ENCODE peak calls at places on chromosomes 4 and X, in six cellular contexts. Z is AG04450, B is astrocyte of the spinal cord, J is fibroblast of lung, N is lower lobe of right lung, S is thyroid gland. D is an unnamed sample.

GRCh38 chrX:119948381-119948780 is 4.8 kb upstream of the NKAP start:
- DNase-seq in B (no peak), S (no peak), J (no peak), Z (no peak), N (no peak), D (no peak)

GRCh38 chrX:11151799-11152591 is 40.9 kb downstream of the HCCS start:
- DNase-seq in Z (no peak), B (no peak), J (no peak), N (no peak), S (no peak), D (no peak)

GRCh38 chr4:189092596-189092995 is 848.1 kb upstream of the FRG1 start:
- DNase-seq in S (no peak), J (peak; percentile 30), N (no peak), Z (no peak), B (peak; percentile 7), D (no peak)

GRCh38 chrX:4762196-4762595 is 1048.7 kb upstream of the PRKX start:
- DNase-seq in N (no peak), J (no peak), Z (no peak), S (no peak), B (no peak), D (peak; percentile 39)

GRCh38 chr4:85527815-85528214 is 52.9 kb downstream of the ARHGAP24 start:
- DNase-seq in B (no peak), J (no peak), Z (no peak), N (no peak), S (no peak), D (no peak)

GRCh38 chr4:3231431-3231980 is 17.5 kb upstream of the MSANTD1 start:
- DNase-seq in Z (no peak), S (no peak), N (peak; percentile 22), B (no peak), J (no peak), D (no peak)

GRCh38 chrX:49754238-49754857 is 58.6 kb upstream of the PAGE1 start:
- DNase-seq in S (peak; percentile 35), J (peak; percentile 34), N (peak; percentile 43), B (peak; percentile 17), Z (peak; percentile 0), D (no peak)

GRCh38 chr4:154004859-154005520 is 216.1 kb upstream of the SFRP2 start:
- DNase-seq in N (no peak), Z (no peak), S (no peak), J (peak; percentile 92), B (peak; percentile 83), D (peak; percentile 15)

GRCh38 chr4:101419324-101420135 is 72.2 kb upstream of the PPP3CA start:
- DNase-seq in N (no peak), Z (peak; percentile 16), S (no peak), J (peak; percentile 46), B (peak; percentile 55), D (no peak)

GRCh38 chr4:6844986-6845385 is 62.5 kb downstream of the KIAA0232 start:
- DNase-seq in B (no peak), Z (no peak), J (no peak), N (no peak), S (no peak), D (no peak)

GRCh38 chr4:4754641-4755040 is 104.8 kb upstream of the MSX1 start:
- DNase-seq in S (no peak), N (no peak), B (no peak), J (no peak), Z (no peak), D (no peak)

GRCh38 chr4:153257151-153257620 is 52.9 kb downstream of the TRIM2 start:
- DNase-seq in J (peak; percentile 53), N (no peak), B (peak; percentile 73), Z (peak; percentile 36), S (peak; percentile 34), D (peak; percentile 34)

GRCh38 chr4:137663376-137664054 is 131.2 kb upstream of the PCDH18 start:
- DNase-seq in Z (no peak), N (no peak), J (peak; percentile 19), S (no peak), B (no peak), D (no peak)

GRCh38 chr4:94126669-94127068 is 81.0 kb upstream of the SMARCAD1 start:
- DNase-seq in Z (no peak), N (no peak), J (peak; percentile 5), S (no peak), B (peak; percentile 21), D (no peak)

GRCh38 chrX:41922694-41923171 is 621 bp downstream of the CASK start:
- DNase-seq in S (peak; percentile 18), J (peak; percentile 10), Z (no peak), B (no peak), N (peak; percentile 47), D (no peak)

GRCh38 chrX:115259238-115259875 is 25.5 kb upstream of the LRCH2 start:
- DNase-seq in J (no peak), B (no peak), N (no peak), Z (no peak), S (no peak), D (peak; percentile 59)

GRCh38 chr4:117800636-117801035 is 233.7 kb upstream of the NDST3 start:
- DNase-seq in B (no peak), S (no peak), Z (no peak), J (no peak), N (no peak), D (no peak)

GRCh38 chr4:625631-626031 is 258 bp downstream of the PDE6B start:
- DNase-seq in J (no peak), N (no peak), Z (no peak), B (no peak), S (peak; percentile 62), D (no peak)

GRCh38 chr4:80043534-80043933 is 29.5 kb downstream of the ANTXR2 start:
- DNase-seq in J (peak; percentile 18), S (no peak), Z (no peak), N (no peak), B (peak; percentile 19), D (no peak)

GRCh38 chrX:123087326-123087725 is 96.8 kb upstream of the GRIA3 start:
- DNase-seq in N (no peak), B (no peak), S (no peak), Z (no peak), J (no peak), D (no peak)

GRCh38 chr4:1504786-1505500 is 98.7 kb upstream of the NKX1-1 start:
- DNase-seq in B (no peak), Z (no peak), N (peak; percentile 23), S (peak; percentile 0), J (no peak), D (no peak)

GRCh38 chrX:121456315-121456714 is 408.9 kb downstream of the GLUD2 start:
- DNase-seq in J (no peak), S (no peak), B (no peak), Z (no peak), N (no peak), D (no peak)

GRCh38 chrX:49951524-49952193 is 29.3 kb downstream of the CLCN5 start:
- DNase-seq in J (peak; percentile 3), N (no peak), B (peak; percentile 16), Z (no peak), S (no peak), D (no peak)

GRCh38 chrX:43718956-43719355 is 62.9 kb downstream of the MAOA start:
- DNase-seq in S (no peak), N (no peak), B (no peak), J (no peak), Z (no peak), D (no peak)

DNA sequence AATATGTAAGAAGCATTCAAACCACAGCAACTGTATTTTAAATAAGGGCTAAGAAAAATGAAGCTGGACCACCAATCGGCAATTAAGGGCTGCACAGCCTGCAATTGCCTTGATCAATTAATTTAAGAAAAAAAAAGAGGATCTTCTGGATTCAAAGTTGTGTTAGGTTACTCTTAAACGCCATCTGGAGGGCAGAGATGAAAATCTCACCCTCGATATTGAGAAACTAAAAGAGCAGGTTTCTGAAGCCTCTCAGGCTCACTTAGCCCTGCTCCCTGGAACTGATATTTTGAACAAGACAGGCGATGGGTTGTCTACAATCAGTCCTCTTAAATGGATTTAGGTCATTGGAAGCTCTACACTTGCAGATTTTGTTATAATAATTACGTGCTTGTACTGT is 579.4 kb downstream of the GRXCR1 start:
- DNase-seq in Z (no peak), N (no peak), B (no peak), S (no peak), J (no peak), D (no peak)
- TF ChIP-seq CTCF in Z (no peak), N (no peak), B (no peak), S (no peak), J (no peak), D (no peak)

DNA sequence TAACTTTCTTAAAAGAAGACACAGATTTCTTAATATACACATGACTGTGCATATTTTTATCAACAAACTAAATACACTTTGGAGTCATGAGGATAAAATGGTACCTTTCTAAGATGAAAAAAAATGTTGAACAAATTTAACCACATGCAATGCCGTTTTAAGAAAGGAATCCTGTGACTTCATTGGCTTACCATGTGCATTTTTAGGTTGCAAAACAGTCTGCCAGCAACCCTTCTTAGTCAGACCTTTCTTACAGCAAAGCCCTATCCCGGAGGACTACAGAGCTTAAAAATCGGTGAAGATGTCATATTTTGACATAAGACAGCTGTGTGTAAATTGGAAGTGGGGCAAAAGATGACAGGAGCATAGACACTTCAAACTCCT is 51.6 kb downstream of the GASK1B start:
- DNase-seq in Z (peak; percentile 98), N (no peak), B (peak; percentile 94), J (peak; percentile 100), S (no peak), D (peak; percentile 19)
- H3K4me3 ChIP-seq in Z (no peak overlapping the region), N (no peak overlapping the region), B (no peak overlapping the region), J (no peak overlapping the region), S (no peak overlapping the region), D (no peak overlapping the region)

DNA sequence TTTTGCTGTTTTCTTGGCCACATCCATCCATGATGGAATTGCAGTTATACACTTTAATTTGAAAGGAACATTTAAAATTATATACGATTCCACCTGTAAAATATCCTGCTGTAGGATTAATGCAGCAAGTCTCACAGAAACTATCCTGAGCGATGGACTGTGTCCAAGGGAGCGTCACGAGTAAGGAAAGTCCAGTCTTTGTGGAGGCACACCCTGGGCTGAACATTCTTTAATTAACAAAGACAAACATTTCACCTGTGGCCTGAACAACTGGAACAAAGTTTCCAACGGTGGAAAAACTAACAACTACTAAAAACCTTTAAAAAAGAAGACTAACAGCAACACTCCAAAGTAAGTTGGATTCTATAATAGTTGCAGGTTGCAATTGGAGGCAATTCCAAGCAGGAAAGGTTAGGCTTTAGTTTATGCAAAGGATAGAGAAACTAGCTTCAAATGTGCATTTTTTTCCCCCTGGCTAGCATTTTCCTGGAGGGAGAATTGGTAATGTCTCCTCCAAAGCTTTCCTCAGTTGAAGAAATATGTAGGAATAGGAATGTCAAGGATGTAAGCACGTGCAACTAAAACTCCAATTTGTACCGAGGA is 11.0 kb downstream of the EREG start:
- DNase-seq in Z (no peak), B (no peak), N (no peak), S (no peak), J (no peak), D (no peak)
- TF ChIP-seq CTCF in Z (no peak), B (no peak), N (no peak), S (no peak), J (no peak), D (no peak)

DNA sequence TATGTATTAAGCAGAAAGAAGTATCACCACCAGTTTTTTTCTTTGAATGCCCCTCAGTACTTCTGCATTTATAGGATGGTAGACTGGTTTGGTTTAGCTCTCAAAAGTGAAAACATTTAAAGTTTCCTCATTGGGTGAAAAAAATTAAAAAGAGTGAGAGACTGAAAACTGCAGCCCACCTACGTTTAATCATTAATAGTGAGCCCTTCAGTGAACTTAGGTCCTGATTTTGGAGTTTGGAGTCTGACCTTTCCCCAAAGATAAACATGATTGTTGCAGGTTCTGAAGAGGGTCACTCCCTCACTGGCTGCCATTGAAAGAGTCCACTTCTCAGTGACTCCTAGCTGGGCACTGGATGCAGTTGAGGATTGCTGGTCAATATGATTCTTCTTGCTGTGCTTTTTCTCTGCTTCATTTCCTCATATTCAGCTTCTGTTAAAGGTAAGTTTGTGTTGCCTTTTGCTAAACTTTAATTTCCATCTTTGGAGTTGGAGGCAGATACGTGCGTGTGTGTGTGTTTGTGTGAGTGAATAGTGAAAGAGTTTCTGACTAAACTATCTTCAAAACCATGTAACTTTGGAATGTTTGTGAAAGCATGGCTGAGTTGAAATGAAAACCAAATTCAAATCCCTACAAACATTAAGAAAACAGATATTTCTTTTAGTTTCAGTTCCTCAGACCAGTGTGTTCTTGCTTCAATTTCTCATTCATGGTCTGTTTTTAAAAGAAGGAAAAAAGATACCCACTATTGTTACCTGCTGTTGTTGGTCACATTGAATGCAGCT is at the start of gene MTTP:
- DNase-seq in B (no peak), N (no peak), S (no peak), J (no peak), Z (no peak), D (no peak)
- H3K4me3 ChIP-seq in B (no peak within 1 kb of the TSS), N (no peak within 1 kb of the TSS), S (no peak within 1 kb of the TSS), J (no peak within 1 kb of the TSS), Z (no peak within 1 kb of the TSS), D (no peak within 1 kb of the TSS)